ENCODE peak calls at places on chromosome 11, in four cellular contexts. P is esophagus squamous epithelium, I is mucosa of descending colon, J is aorta. D is an unnamed sample.

GRCh38 chr11:123525511-123525918 is 95.4 kb downstream of the GRAMD1B start:
- DNase-seq in I (no peak), P (no peak), J (no peak), D (no peak)

GRCh38 chr11:92168936-92169335 is 55.7 kb upstream of the FAT3 start:
- DNase-seq in J (no peak), P (no peak), I (no peak), D (no peak)

GRCh38 chr11:1916132-1916985 is 3.1 kb upstream of the TNNT3 start:
- DNase-seq in J (no peak), I (no peak), P (no peak), D (no peak)

GRCh38 chr11:109765709-109766311 is 327.4 kb upstream of the ZC3H12C start:
- DNase-seq in J (no peak), P (no peak), I (no peak), D (no peak)

GRCh38 chr11:76672431-76673163 is 2.0 kb upstream of the LRRC32 start:
- DNase-seq in I (peak; percentile 25), P (no peak), J (no peak), D (no peak)

GRCh38 chr11:11608783-11609232 is 13.0 kb downstream of the GALNT18 start:
- DNase-seq in I (no peak), J (no peak), P (no peak), D (no peak)

GRCh38 chr11:125303186-125303585 is 138.6 kb downstream of the PKNOX2 start:
- DNase-seq in P (no peak), I (no peak), J (no peak), D (no peak)

GRCh38 chr11:130533113-130533803 is 84.8 kb downstream of the ADAMTS15 start:
- DNase-seq in J (no peak), P (no peak), I (no peak), D (no peak)

GRCh38 chr11:3014943-3015342 is 22.8 kb upstream of the NAP1L4 start:
- DNase-seq in P (no peak), J (no peak), I (no peak), D (no peak)
- H3K36me3 ChIP-seq in P (peaks cover 100% of the 10 kb centered on the region), J (peaks cover 5% of the 10 kb centered on the region), I (peaks cover 25% of the 10 kb centered on the region), D (peaks cover 99% of the 10 kb centered on the region)

DNA sequence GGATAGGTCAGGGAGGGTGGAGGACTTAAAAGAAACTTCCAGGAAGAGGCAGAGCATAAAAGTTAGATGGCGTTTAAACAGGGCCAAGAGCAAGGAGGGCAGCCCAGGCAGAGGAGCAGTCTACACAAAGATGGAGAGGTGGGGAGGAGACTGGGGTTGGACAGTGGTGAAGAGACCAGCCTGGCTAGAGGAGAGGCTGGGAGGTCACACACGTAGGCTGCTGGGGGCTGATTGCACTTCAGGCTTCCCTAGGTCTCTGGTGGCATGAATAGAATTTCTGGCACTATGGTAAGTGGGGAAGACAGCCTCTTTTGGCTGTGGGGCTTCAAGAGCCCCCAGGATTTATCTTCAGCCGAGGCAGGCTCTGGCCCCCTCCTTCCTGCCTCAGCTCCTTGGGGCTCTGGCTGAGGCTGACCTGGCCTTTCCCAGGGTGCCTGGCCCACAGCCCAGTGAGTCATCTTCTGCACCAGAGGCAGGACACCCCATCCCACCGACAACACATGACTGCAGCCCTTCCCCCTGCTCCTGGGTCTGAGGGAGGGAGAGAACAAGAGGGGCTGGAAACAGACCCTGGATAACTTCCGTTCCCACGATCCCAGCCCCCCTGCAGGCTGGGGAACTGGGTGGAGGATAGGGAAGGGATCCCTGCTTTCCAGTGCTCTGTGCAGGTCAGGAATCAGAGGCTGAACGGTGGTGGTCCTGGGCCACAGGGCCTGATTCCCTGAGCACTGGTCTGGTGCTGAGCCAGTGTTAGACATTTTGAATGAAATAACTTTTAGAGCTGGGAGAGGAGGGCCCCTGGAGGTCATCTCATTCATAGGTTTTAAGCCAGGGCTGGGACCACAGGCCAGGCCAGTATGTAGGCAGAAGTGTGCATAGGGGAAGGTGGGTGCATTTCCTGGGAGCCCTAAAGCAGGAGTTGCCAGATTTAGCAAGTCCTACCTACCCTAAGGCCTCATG is 26.4 kb downstream of the ARHGEF17 start:
- DNase-seq in P (no peak), J (peak; percentile 92), I (peak; percentile 53), D (no peak)
- H3K4me1 ChIP-seq in P (peaks cover 78% of the 10 kb centered on the region), J (no peaks in the 10 kb centered on the region), I (peaks cover 4% of the 10 kb centered on the region), D (peaks cover 60% of the 10 kb centered on the region)

GRCh38 chr11:117198613-117199012 is 557 bp upstream of the TAGLN start:
- DNase-seq in J (peak; percentile 44), I (no peak), P (no peak), D (peak; percentile 20)
- H3K4me3 ChIP-seq in J (peak overlapping the region; percentile 41), I (no peak overlapping the region), P (peak overlapping the region; percentile 50), D (peak overlapping the region; percentile 38)

GRCh38 chr11:6214530-6214929 is 9.2 kb downstream of the C11orf42 start:
- DNase-seq in P (no peak), I (no peak), J (no peak), D (no peak)
- H3K36me3 ChIP-seq in P (peaks cover 100% of the 10 kb centered on the region), I (peaks cover 26% of the 10 kb centered on the region), J (peaks cover 2% of the 10 kb centered on the region), D (peaks cover 94% of the 10 kb centered on the region)

DNA sequence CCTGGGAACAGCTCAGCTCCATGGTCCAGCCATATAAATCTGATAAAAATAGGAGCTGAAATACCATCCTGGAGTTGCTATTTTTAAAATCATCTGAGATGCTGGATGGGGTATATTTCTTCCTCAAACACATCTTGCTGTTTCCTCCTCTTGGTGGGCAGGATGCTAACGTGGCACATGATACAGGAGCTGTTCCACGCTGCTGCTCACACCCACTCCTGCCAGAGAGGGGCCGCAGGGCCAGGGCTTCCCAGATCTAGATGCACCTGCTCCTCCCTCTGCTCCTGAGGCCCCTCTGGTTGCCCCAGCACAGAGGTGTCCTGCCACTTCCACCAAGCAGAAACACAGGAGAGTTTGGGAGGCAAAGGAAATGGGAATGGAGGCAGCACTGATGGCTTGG is 3.3 kb upstream of the ST3GAL4 start:
- DNase-seq in I (no peak), P (no peak), J (no peak), D (no peak)
- H3K4me1 ChIP-seq in I (no peaks in the 10 kb centered on the region), P (peaks cover 95% of the 10 kb centered on the region), J (no peaks in the 10 kb centered on the region), D (peaks cover 73% of the 10 kb centered on the region)

D was measured in lower lobe of right lung.